ENCODE peak calls at places on chromosome 6, in eight cellular contexts. One of them, this sample, is unnamed.
A peak's percentile ranks its signal among the peaks of the same experiment; 100 is the strongest.

GRCh38 chr6:151701820-151702562 is 105.5 kb upstream of the ESR1 start:
- DNase-seq in left ventricle myocardium inferior: no peak
- DNase-seq in fibroblast of lung: no peak
- DNase-seq in caudate nucleus: no peak
- DNase-seq in heart right ventricle: no peak
- DNase-seq in sigmoid colon: no peak
- DNase-seq in foreskin keratinocyte: no peak
- DNase-seq in IMR-90: no peak
- DNase-seq in this sample: no peak

GRCh38 chr6:166502453-166502852 is 84.0 kb downstream of the RAMACL start:
- DNase-seq in foreskin keratinocyte: no peak
- DNase-seq in heart right ventricle: peak; percentile 48
- DNase-seq in IMR-90: no peak
- DNase-seq in left ventricle myocardium inferior: peak; percentile 48
- DNase-seq in fibroblast of lung: no peak
- DNase-seq in caudate nucleus: no peak
- DNase-seq in sigmoid colon: peak; percentile 53
- DNase-seq in this sample: peak; percentile 68

GRCh38 chr6:134816780-134817179 is 133.1 kb downstream of the ALDH8A1 start:
- DNase-seq in foreskin keratinocyte: no peak
- DNase-seq in heart right ventricle: no peak
- DNase-seq in caudate nucleus: no peak
- DNase-seq in fibroblast of lung: peak; percentile 77
- DNase-seq in left ventricle myocardium inferior: no peak
- DNase-seq in sigmoid colon: no peak
- DNase-seq in IMR-90: peak; percentile 64
- DNase-seq in this sample: no peak

GRCh38 chr6:108227290-108227689 is 33.5 kb downstream of the SNX3 start:
- DNase-seq in heart right ventricle: no peak
- DNase-seq in IMR-90: no peak
- DNase-seq in sigmoid colon: no peak
- DNase-seq in foreskin keratinocyte: no peak
- DNase-seq in caudate nucleus: no peak
- DNase-seq in fibroblast of lung: no peak
- DNase-seq in left ventricle myocardium inferior: no peak
- DNase-seq in this sample: no peak

GRCh38 chr6:10586302-10586701 is 65.2 kb downstream of the GCNT2 start:
- DNase-seq in left ventricle myocardium inferior: no peak
- DNase-seq in sigmoid colon: no peak
- DNase-seq in foreskin keratinocyte: no peak
- DNase-seq in fibroblast of lung: peak; percentile 48
- DNase-seq in caudate nucleus: no peak
- DNase-seq in IMR-90: no peak
- DNase-seq in heart right ventricle: no peak
- DNase-seq in this sample: no peak

GRCh38 chr6:68502946-68503345 is 132.1 kb upstream of the ADGRB3 start:
- DNase-seq in heart right ventricle: no peak
- DNase-seq in left ventricle myocardium inferior: no peak
- DNase-seq in foreskin keratinocyte: no peak
- DNase-seq in sigmoid colon: no peak
- DNase-seq in fibroblast of lung: no peak
- DNase-seq in caudate nucleus: no peak
- DNase-seq in IMR-90: no peak
- DNase-seq in this sample: no peak

GRCh38 chr6:51350308-51350904 is 531.7 kb downstream of the TFAP2B start:
- DNase-seq in foreskin keratinocyte: no peak
- DNase-seq in caudate nucleus: no peak
- DNase-seq in sigmoid colon: no peak
- DNase-seq in heart right ventricle: no peak
- DNase-seq in IMR-90: no peak
- DNase-seq in left ventricle myocardium inferior: no peak
- DNase-seq in fibroblast of lung: no peak
- DNase-seq in this sample: no peak

GRCh38 chr6:156719720-156720563 is 57.2 kb upstream of the ARID1B start:
- DNase-seq in left ventricle myocardium inferior: peak; percentile 98
- DNase-seq in sigmoid colon: peak; percentile 98
- DNase-seq in IMR-90: peak; percentile 87
- DNase-seq in fibroblast of lung: peak; percentile 90
- DNase-seq in foreskin keratinocyte: peak; percentile 75
- DNase-seq in caudate nucleus: peak; percentile 28
- DNase-seq in heart right ventricle: peak; percentile 93
- DNase-seq in this sample: peak; percentile 98

GRCh38 chr6:24313477-24314141 is 44.2 kb downstream of the DCDC2 start:
- DNase-seq in foreskin keratinocyte: peak; percentile 57
- DNase-seq in left ventricle myocardium inferior: no peak
- DNase-seq in heart right ventricle: no peak
- DNase-seq in caudate nucleus: no peak
- DNase-seq in IMR-90: peak; percentile 60
- DNase-seq in fibroblast of lung: peak; percentile 99
- DNase-seq in sigmoid colon: no peak
- DNase-seq in this sample: no peak

GRCh38 chr6:37459981-37460800 is 27.2 kb downstream of the CMTR1 start:
- DNase-seq in sigmoid colon: no peak
- DNase-seq in left ventricle myocardium inferior: no peak
- DNase-seq in caudate nucleus: no peak
- DNase-seq in heart right ventricle: no peak
- DNase-seq in fibroblast of lung: no peak
- DNase-seq in foreskin keratinocyte: no peak
- DNase-seq in IMR-90: no peak
- DNase-seq in this sample: no peak

GRCh38 chr6:11711994-11712698 is 66.5 kb downstream of the ADTRP start:
- DNase-seq in left ventricle myocardium inferior: no peak
- DNase-seq in foreskin keratinocyte: no peak
- DNase-seq in sigmoid colon: no peak
- DNase-seq in caudate nucleus: no peak
- DNase-seq in fibroblast of lung: peak; percentile 23
- DNase-seq in heart right ventricle: no peak
- DNase-seq in IMR-90: peak; percentile 34
- DNase-seq in this sample: no peak

GRCh38 chr6:69861986-69862385 is 4.4 kb upstream of the COL19A1 start:
- DNase-seq in sigmoid colon: no peak
- DNase-seq in caudate nucleus: no peak
- DNase-seq in fibroblast of lung: peak; percentile 5
- DNase-seq in heart right ventricle: no peak
- DNase-seq in left ventricle myocardium inferior: no peak
- DNase-seq in foreskin keratinocyte: peak; percentile 68
- DNase-seq in IMR-90: no peak
- DNase-seq in this sample: no peak

GRCh38 chr6:150527100-150527499 is 72.6 kb upstream of the PLEKHG1 start:
- DNase-seq in IMR-90: peak; percentile 2
- DNase-seq in sigmoid colon: peak; percentile 74
- DNase-seq in left ventricle myocardium inferior: no peak
- DNase-seq in heart right ventricle: no peak
- DNase-seq in fibroblast of lung: peak; percentile 62
- DNase-seq in caudate nucleus: no peak
- DNase-seq in foreskin keratinocyte: peak; percentile 16
- DNase-seq in this sample: no peak

GRCh38 chr6:56106231-56106630 is 141.1 kb downstream of the COL21A1 start:
- DNase-seq in foreskin keratinocyte: no peak
- DNase-seq in caudate nucleus: no peak
- DNase-seq in left ventricle myocardium inferior: no peak
- DNase-seq in sigmoid colon: no peak
- DNase-seq in heart right ventricle: no peak
- DNase-seq in IMR-90: no peak
- DNase-seq in fibroblast of lung: no peak
- DNase-seq in this sample: no peak

GRCh38 chr6:100175814-100176275 is 181.8 kb upstream of the MCHR2 start:
- DNase-seq in left ventricle myocardium inferior: no peak
- DNase-seq in heart right ventricle: no peak
- DNase-seq in foreskin keratinocyte: peak; percentile 5
- DNase-seq in fibroblast of lung: peak; percentile 95
- DNase-seq in IMR-90: peak; percentile 95
- DNase-seq in caudate nucleus: no peak
- DNase-seq in sigmoid colon: no peak
- DNase-seq in this sample: no peak

GRCh38 chr6:28543671-28544131 is 18.0 kb downstream of the GPX5 start:
- DNase-seq in foreskin keratinocyte: no peak
- DNase-seq in fibroblast of lung: no peak
- DNase-seq in sigmoid colon: no peak
- DNase-seq in left ventricle myocardium inferior: no peak
- DNase-seq in IMR-90: no peak
- DNase-seq in heart right ventricle: no peak
- DNase-seq in caudate nucleus: no peak
- DNase-seq in this sample: no peak

GRCh38 chr6:119161450-119161849 is 83.0 kb upstream of the FAM184A start:
- DNase-seq in IMR-90: no peak
- DNase-seq in sigmoid colon: no peak
- DNase-seq in caudate nucleus: no peak
- DNase-seq in heart right ventricle: no peak
- DNase-seq in fibroblast of lung: no peak
- DNase-seq in left ventricle myocardium inferior: no peak
- DNase-seq in foreskin keratinocyte: no peak
- DNase-seq in this sample: no peak

GRCh38 chr6:4904461-4904860 is 99.4 kb downstream of the RPP40 start:
- DNase-seq in foreskin keratinocyte: no peak
- DNase-seq in sigmoid colon: no peak
- DNase-seq in heart right ventricle: no peak
- DNase-seq in fibroblast of lung: no peak
- DNase-seq in left ventricle myocardium inferior: no peak
- DNase-seq in IMR-90: no peak
- DNase-seq in caudate nucleus: no peak
- DNase-seq in this sample: no peak

GRCh38 chr6:4901256-4902061 is 102.4 kb downstream of the RPP40 start:
- DNase-seq in foreskin keratinocyte: no peak
- DNase-seq in sigmoid colon: no peak
- DNase-seq in heart right ventricle: no peak
- DNase-seq in left ventricle myocardium inferior: no peak
- DNase-seq in fibroblast of lung: no peak
- DNase-seq in IMR-90: no peak
- DNase-seq in caudate nucleus: no peak
- DNase-seq in this sample: no peak

GRCh38 chr6:4903751-4904370 is 100.0 kb downstream of the RPP40 start:
- DNase-seq in sigmoid colon: no peak
- DNase-seq in foreskin keratinocyte: no peak
- DNase-seq in heart right ventricle: no peak
- DNase-seq in caudate nucleus: no peak
- DNase-seq in fibroblast of lung: no peak
- DNase-seq in IMR-90: no peak
- DNase-seq in left ventricle myocardium inferior: no peak
- DNase-seq in this sample: no peak

GRCh38 chr6:4899249-4899648 is 104.6 kb downstream of the RPP40 start:
- DNase-seq in foreskin keratinocyte: no peak
- DNase-seq in fibroblast of lung: no peak
- DNase-seq in left ventricle myocardium inferior: no peak
- DNase-seq in heart right ventricle: no peak
- DNase-seq in sigmoid colon: no peak
- DNase-seq in IMR-90: no peak
- DNase-seq in caudate nucleus: no peak
- DNase-seq in this sample: no peak

GRCh38 chr6:4902363-4902762 is 101.5 kb downstream of the RPP40 start:
- DNase-seq in fibroblast of lung: no peak
- DNase-seq in sigmoid colon: no peak
- DNase-seq in heart right ventricle: no peak
- DNase-seq in left ventricle myocardium inferior: no peak
- DNase-seq in IMR-90: no peak
- DNase-seq in caudate nucleus: no peak
- DNase-seq in foreskin keratinocyte: no peak
- DNase-seq in this sample: no peak
- H3K27ac ChIP-seq in fibroblast of lung: no peak overlapping the region
- H3K27ac ChIP-seq in sigmoid colon: no peak overlapping the region
- H3K27ac ChIP-seq in heart right ventricle: no peak overlapping the region
- H3K27ac ChIP-seq in left ventricle myocardium inferior: no peak overlapping the region
- H3K27ac ChIP-seq in IMR-90: no peak overlapping the region
- H3K27ac ChIP-seq in caudate nucleus: no peak overlapping the region
- H3K27ac ChIP-seq in foreskin keratinocyte: no peak overlapping the region
- H3K27ac ChIP-seq in this sample: no peak overlapping the region

GRCh38 chr6:46130665-46131064 is 876 bp downstream of the ENPP4 start:
- DNase-seq in IMR-90: no peak
- DNase-seq in foreskin keratinocyte: no peak
- DNase-seq in caudate nucleus: no peak
- DNase-seq in left ventricle myocardium inferior: no peak
- DNase-seq in heart right ventricle: no peak
- DNase-seq in sigmoid colon: no peak
- DNase-seq in fibroblast of lung: no peak
- DNase-seq in this sample: no peak
- H3K27ac ChIP-seq in IMR-90: no peak overlapping the region
- H3K27ac ChIP-seq in foreskin keratinocyte: no peak overlapping the region
- H3K27ac ChIP-seq in caudate nucleus: no peak overlapping the region
- H3K27ac ChIP-seq in left ventricle myocardium inferior: peak overlapping the region; percentile 85
- H3K27ac ChIP-seq in heart right ventricle: peak overlapping the region; percentile 90
- H3K27ac ChIP-seq in sigmoid colon: peak overlapping the region; percentile 76
- H3K27ac ChIP-seq in fibroblast of lung: no peak overlapping the region
- H3K27ac ChIP-seq in this sample: no peak overlapping the region

GRCh38 chr6:123564363-123564762 is 72.4 kb downstream of the TRDN start:
- DNase-seq in foreskin keratinocyte: no peak
- DNase-seq in left ventricle myocardium inferior: no peak
- DNase-seq in heart right ventricle: no peak
- DNase-seq in caudate nucleus: no peak
- DNase-seq in sigmoid colon: no peak
- DNase-seq in fibroblast of lung: no peak
- DNase-seq in IMR-90: no peak
- DNase-seq in this sample: no peak
- H3K27ac ChIP-seq in foreskin keratinocyte: no peak overlapping the region
- H3K27ac ChIP-seq in left ventricle myocardium inferior: no peak overlapping the region
- H3K27ac ChIP-seq in heart right ventricle: no peak overlapping the region
- H3K27ac ChIP-seq in caudate nucleus: no peak overlapping the region
- H3K27ac ChIP-seq in sigmoid colon: no peak overlapping the region
- H3K27ac ChIP-seq in fibroblast of lung: no peak overlapping the region
- H3K27ac ChIP-seq in IMR-90: no peak overlapping the region
- H3K27ac ChIP-seq in this sample: no peak overlapping the region

GRCh38 chr6:106555767-106556166 is 73.5 kb downstream of the RTN4IP1 start:
- DNase-seq in foreskin keratinocyte: no peak
- DNase-seq in sigmoid colon: no peak
- DNase-seq in IMR-90: no peak
- DNase-seq in caudate nucleus: no peak
- DNase-seq in heart right ventricle: no peak
- DNase-seq in left ventricle myocardium inferior: no peak
- DNase-seq in fibroblast of lung: no peak
- DNase-seq in this sample: no peak

GRCh38 chr6:106556368-106556960 is 72.8 kb downstream of the RTN4IP1 start:
- DNase-seq in heart right ventricle: no peak
- DNase-seq in foreskin keratinocyte: no peak
- DNase-seq in sigmoid colon: no peak
- DNase-seq in IMR-90: peak; percentile 47
- DNase-seq in left ventricle myocardium inferior: no peak
- DNase-seq in caudate nucleus: no peak
- DNase-seq in fibroblast of lung: peak; percentile 33
- DNase-seq in this sample: no peak

GRCh38 chr6:106560966-106561740 is 68.1 kb downstream of the RTN4IP1 start:
- DNase-seq in fibroblast of lung: peak; percentile 58
- DNase-seq in caudate nucleus: no peak
- DNase-seq in heart right ventricle: no peak
- DNase-seq in foreskin keratinocyte: peak; percentile 42
- DNase-seq in sigmoid colon: no peak
- DNase-seq in left ventricle myocardium inferior: no peak
- DNase-seq in IMR-90: peak; percentile 71
- DNase-seq in this sample: no peak

GRCh38 chr6:106558364-106558763 is 70.9 kb downstream of the RTN4IP1 start:
- DNase-seq in caudate nucleus: no peak
- DNase-seq in sigmoid colon: no peak
- DNase-seq in heart right ventricle: no peak
- DNase-seq in IMR-90: no peak
- DNase-seq in left ventricle myocardium inferior: no peak
- DNase-seq in foreskin keratinocyte: no peak
- DNase-seq in fibroblast of lung: no peak
- DNase-seq in this sample: no peak

DNA sequence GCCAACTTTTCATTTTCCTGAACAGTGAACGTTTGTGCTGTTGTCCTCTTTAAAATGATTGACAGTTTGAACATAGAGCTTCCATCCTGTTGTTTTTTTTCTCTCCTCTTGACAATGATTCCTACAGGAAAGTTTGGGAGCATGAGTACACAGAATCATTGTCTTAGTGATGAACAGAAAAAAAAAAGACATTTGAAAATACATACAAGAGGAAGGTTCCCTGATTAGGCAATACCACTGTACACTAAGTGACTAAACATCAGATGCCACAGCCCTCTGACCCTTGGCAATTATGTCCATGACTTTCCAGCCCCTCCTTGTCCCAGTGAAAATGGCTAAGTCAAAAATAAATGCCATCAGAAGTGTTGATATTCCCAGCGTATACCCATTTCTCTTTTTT is 71.5 kb downstream of the RTN4IP1 start:
- DNase-seq in IMR-90: no peak
- DNase-seq in caudate nucleus: no peak
- DNase-seq in fibroblast of lung: no peak
- DNase-seq in sigmoid colon: no peak
- DNase-seq in heart right ventricle: no peak
- DNase-seq in foreskin keratinocyte: no peak
- DNase-seq in left ventricle myocardium inferior: no peak
- DNase-seq in this sample: no peak
- H3K27ac ChIP-seq in IMR-90: no peak overlapping the region
- H3K27ac ChIP-seq in caudate nucleus: no peak overlapping the region
- H3K27ac ChIP-seq in fibroblast of lung: no peak overlapping the region
- H3K27ac ChIP-seq in sigmoid colon: no peak overlapping the region
- H3K27ac ChIP-seq in heart right ventricle: no peak overlapping the region
- H3K27ac ChIP-seq in foreskin keratinocyte: no peak overlapping the region
- H3K27ac ChIP-seq in left ventricle myocardium inferior: no peak overlapping the region
- H3K27ac ChIP-seq in this sample: no peak overlapping the region